ENCODE peak calls at places on chromosome 11, in six cellular contexts. T is brain microvascular endothelial cell, X is stomach, N is heart left ventricle, R is Peyer's patch, J is thoracic aorta. L is an unnamed sample.

GRCh38 chr11:123273616-123274015 is 78.6 kb upstream of the CLMP start:
- DNase-seq in T (no peak), X (no peak), N (no peak), R (no peak), J (no peak), L (no peak)

GRCh38 chr11:132231656-132232173 is 861.3 kb downstream of the NTM start:
- DNase-seq in T (no peak), X (no peak), N (no peak), R (no peak), J (no peak), L (no peak)

GRCh38 chr11:12824281-12825041 is 150.2 kb downstream of the TEAD1 start:
- DNase-seq in T (no peak), X (peak; percentile 62), N (no peak), R (peak; percentile 50), J (no peak), L (no peak)

GRCh38 chr11:89458646-89459045 is 32.5 kb downstream of the NOX4 start:
- DNase-seq in T (no peak), X (no peak), N (no peak), R (no peak), J (no peak), L (no peak)

GRCh38 chr11:69470793-69471192 is 10.7 kb upstream of the LINC01488 start:
- DNase-seq in T (no peak), X (no peak), N (peak; percentile 26), R (no peak), J (no peak), L (no peak)

GRCh38 chr11:122843281-122844150 is 5.2 kb downstream of the CRTAM start:
- DNase-seq in T (no peak), X (no peak), N (no peak), R (no peak), J (no peak), L (no peak)

GRCh38 chr11:109015283-109015682 is 350.4 kb downstream of the DDX10 start:
- DNase-seq in T (peak; percentile 70), X (no peak), N (no peak), R (no peak), J (no peak), L (no peak)

GRCh38 chr11:13386567-13386966 is 76.5 kb downstream of the BTBD10 start:
- DNase-seq in T (no peak), X (no peak), N (no peak), R (no peak), J (no peak), L (no peak)

GRCh38 chr11:76666408-76666807 is 4.1 kb downstream of the LRRC32 start:
- DNase-seq in T (no peak), X (no peak), N (peak; percentile 76), R (peak; percentile 50), J (no peak), L (peak; percentile 84)

GRCh38 chr11:33375688-33376311 is 118.6 kb downstream of the HIPK3 start:
- DNase-seq in T (no peak), X (no peak), N (no peak), R (no peak), J (no peak), L (no peak)

GRCh38 chr11:46348986-46349401 is 1.7 kb downstream of the DGKZ start:
- DNase-seq in T (no peak), X (no peak), N (no peak), R (no peak), J (no peak), L (no peak)
- H3K4me3 ChIP-seq in T (no peak overlapping the region), X (peak overlapping the region; percentile 69), N (peak overlapping the region; percentile 95), R (peak overlapping the region; percentile 95), J (peak overlapping the region; percentile 93), L (peak overlapping the region; percentile 83)

GRCh38 chr11:99068832-99069231 is 48.1 kb downstream of the CNTN5 start:
- DNase-seq in T (no peak), X (no peak), N (no peak), R (no peak), J (no peak), L (no peak)

GRCh38 chr11:99066609-99067008 is 45.9 kb downstream of the CNTN5 start:
- DNase-seq in T (no peak), X (no peak), N (no peak), R (no peak), J (no peak), L (no peak)

GRCh38 chr11:99069831-99070444 is 49.2 kb downstream of the CNTN5 start:
- DNase-seq in T (peak; percentile 26), X (no peak), N (peak; percentile 38), R (no peak), J (no peak), L (no peak)
- TF ChIP-seq CTCF in T (no peak), X (no peak), N (no peak), R (no peak), J (no peak), L (no peak)

GRCh38 chr11:121652982-121653381 is 200.2 kb upstream of the SORL1-AS1 start:
- DNase-seq in T (no peak), X (no peak), N (no peak), R (no peak), J (no peak), L (no peak)

GRCh38 chr11:121655481-121656332 is 202.9 kb upstream of the SORL1-AS1 start:
- DNase-seq in T (peak; percentile 96), X (peak; percentile 82), N (peak; percentile 93), R (peak; percentile 88), J (peak; percentile 72), L (peak; percentile 92)

GRCh38 chr11:121656333-121657090 is 203.7 kb upstream of the SORL1-AS1 start:
- DNase-seq in T (no peak), X (no peak), N (no peak), R (no peak), J (no peak), L (no peak)

GRCh38 chr11:121657191-121657590 is 204.4 kb upstream of the SORL1-AS1 start:
- DNase-seq in T (no peak), X (no peak), N (no peak), R (no peak), J (no peak), L (no peak)

GRCh38 chr11:121654506-121655480 is 202.0 kb upstream of the SORL1-AS1 start:
- DNase-seq in T (no peak), X (no peak), N (no peak), R (no peak), J (no peak), L (no peak)
- H3K27ac ChIP-seq in T (peak overlapping the region; percentile 98), X (peak overlapping the region; percentile 90), N (peak overlapping the region; percentile 93), R (peak overlapping the region; percentile 65), J (peak overlapping the region; percentile 97), L (peak overlapping the region; percentile 93)

DNA sequence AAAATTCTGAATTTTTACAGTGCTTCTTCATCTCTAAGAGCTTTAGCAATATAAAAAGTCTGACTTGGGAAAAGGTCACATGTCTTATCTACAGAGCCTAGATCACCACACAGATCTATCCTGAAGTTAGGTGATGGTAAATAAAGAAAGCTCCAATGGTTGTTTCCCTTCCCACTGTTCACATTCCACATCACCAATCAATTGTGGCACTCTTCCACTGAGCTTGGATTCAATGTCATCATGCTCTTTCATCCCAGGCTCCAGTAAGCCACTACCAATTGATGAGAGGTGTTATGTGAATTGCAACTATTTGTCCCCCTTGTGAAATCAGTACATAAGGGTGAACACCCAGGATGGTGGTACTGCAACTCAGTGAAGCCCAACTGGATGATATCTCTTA is 47.8 kb downstream of the ALG9 start:
- DNase-seq in T (no peak), X (no peak), N (no peak), R (no peak), J (no peak), L (no peak)
- H3K4me3 ChIP-seq in T (no peak overlapping the region), X (no peak overlapping the region), N (no peak overlapping the region), R (no peak overlapping the region), J (no peak overlapping the region), L (no peak overlapping the region)

GRCh38 chr11:134634897-134635831 is 223.1 kb upstream of the B3GAT1 start:
- DNase-seq in T (no peak), X (no peak), N (no peak), R (peak; percentile 24), J (no peak), L (peak; percentile 62)
- TF ChIP-seq CTCF in T (no peak), X (no peak), N (no peak), R (no peak), J (no peak), L (no peak)

DNA sequence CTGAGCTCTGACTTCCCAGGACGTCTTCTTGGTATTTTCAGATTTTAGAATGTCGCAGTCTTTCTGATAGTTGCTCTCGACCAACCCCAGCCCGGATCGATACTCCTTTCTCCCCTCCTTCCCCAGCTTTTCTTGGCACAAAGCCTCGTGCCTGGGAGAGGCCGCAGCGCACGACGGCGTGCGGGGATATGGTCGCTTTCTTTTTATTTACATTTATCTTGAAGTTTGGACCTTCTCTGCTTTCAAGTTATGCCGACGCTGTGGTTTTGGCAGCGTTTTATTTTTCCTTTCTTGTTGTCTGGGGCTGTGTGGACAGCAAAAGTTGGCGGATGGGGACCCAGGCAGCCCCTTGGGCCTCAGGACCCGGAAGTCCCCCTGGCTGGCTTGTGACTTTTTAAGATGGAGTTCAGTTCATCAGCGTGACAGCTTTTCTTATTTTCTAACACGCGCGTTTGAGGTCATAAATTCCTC is 4.2 kb upstream of the SPDYC start:
- DNase-seq in T (no peak), X (no peak), N (no peak), R (peak; percentile 68), J (no peak), L (no peak)
- H3K27ac ChIP-seq in T (no peak overlapping the region), X (peak overlapping the region; percentile 26), N (no peak overlapping the region), R (no peak overlapping the region), J (no peak overlapping the region), L (no peak overlapping the region)

GRCh38 chr11:114815176-114815575 is 136.8 kb downstream of the NXPE2 start:
- DNase-seq in T (no peak), X (no peak), N (no peak), R (no peak), J (no peak), L (no peak)

GRCh38 chr11:114811971-114812370 is 133.6 kb downstream of the NXPE2 start:
- DNase-seq in T (no peak), X (no peak), N (no peak), R (no peak), J (no peak), L (no peak)

GRCh38 chr11:114813216-114813615 is 134.9 kb downstream of the NXPE2 start:
- DNase-seq in T (no peak), X (no peak), N (no peak), R (no peak), J (no peak), L (no peak)

GRCh38 chr11:114815761-114816160 is 137.4 kb downstream of the NXPE2 start:
- DNase-seq in T (no peak), X (no peak), N (no peak), R (no peak), J (no peak), L (no peak)

GRCh38 chr11:114812698-114813097 is 134.4 kb downstream of the NXPE2 start:
- DNase-seq in T (no peak), X (no peak), N (no peak), R (no peak), J (no peak), L (no peak)
- H3K4me3 ChIP-seq in T (no peak overlapping the region), X (no peak overlapping the region), N (no peak overlapping the region), R (no peak overlapping the region), J (no peak overlapping the region), L (no peak overlapping the region)

GRCh38 chr11:10298342-10298741 is 4.3 kb upstream of the SBF2 start:
- DNase-seq in T (peak; percentile 94), X (no peak), N (no peak), R (no peak), J (no peak), L (no peak)
- TF ChIP-seq CTCF in T (peak; percentile 61), X (no peak), N (no peak), R (peak; percentile 12), J (no peak), L (no peak)

L was measured in coronary artery.